ENCODE peak calls at places on chromosomes 1 and 21, in six cellular contexts. L is HEK293T, Q is upper lobe of left lung, P is cardiac muscle cell, O is GM20000, R is adrenal gland. D is an unnamed sample.
A peak's percentile ranks its signal among the peaks of the same experiment; 100 is the strongest.

GRCh38 chr1:17355898-17356297 is 16.1 kb upstream of the PADI6 start:
- DNase-seq in L (no peak), Q (no peak), P (no peak), O (no peak), R (no peak), D (no peak)

GRCh38 chr1:168824418-168824817 is 95.4 kb upstream of the DPT start:
- DNase-seq in L (no peak), Q (no peak), P (no peak), O (no peak), R (no peak), D (no peak)

GRCh38 chr1:174996474-174996873 is 3.3 kb upstream of the CACYBP start:
- DNase-seq in L (no peak), Q (no peak), P (no peak), O (no peak), R (no peak), D (no peak)

GRCh38 chr1:55534565-55535091 is 319.5 kb upstream of the USP24 start:
- DNase-seq in L (no peak), Q (no peak), P (no peak), O (no peak), R (no peak), D (no peak)

GRCh38 chr1:158204458-158204827 is 23.7 kb downstream of the CD1D start:
- DNase-seq in L (no peak), Q (no peak), P (no peak), O (no peak), R (no peak), D (no peak)

GRCh38 chr1:143735764-143736461 is 235.9 kb downstream of the FAM72C start:
- DNase-seq in L (peak; percentile 25), Q (peak; percentile 68), P (peak; percentile 25), O (no peak), R (no peak), D (peak; percentile 85)

GRCh38 chr1:185670187-185670627 is 64.0 kb upstream of the HMCN1 start:
- DNase-seq in L (no peak), Q (no peak), P (peak; percentile 74), O (no peak), R (peak; percentile 52), D (peak; percentile 38)

GRCh38 chr21:42013338-42013737 is 3.2 kb upstream of the ZBTB21 start:
- DNase-seq in L (no peak), Q (no peak), P (no peak), O (no peak), R (no peak), D (peak; percentile 15)

GRCh38 chr1:21149862-21150432 is 26.8 kb downstream of the EIF4G3 start:
- DNase-seq in L (no peak), Q (no peak), P (peak; percentile 89), O (no peak), R (no peak), D (peak; percentile 62)

GRCh38 chr1:201265771-201266170 is 17.5 kb upstream of the PKP1 start:
- DNase-seq in L (no peak), Q (no peak), P (no peak), O (no peak), R (no peak), D (no peak)

GRCh38 chr1:10704383-10704882 is 92.0 kb downstream of the CASZ1 start:
- DNase-seq in L (peak; percentile 27), Q (peak; percentile 82), P (no peak), O (no peak), R (peak; percentile 50), D (no peak)

GRCh38 chr1:53731779-53732305 is 7.1 kb downstream of the GLIS1 start:
- DNase-seq in L (no peak), Q (no peak), P (no peak), O (no peak), R (no peak), D (no peak)

GRCh38 chr1:214120951-214121350 is 133.2 kb downstream of the PROX1 start:
- DNase-seq in L (no peak), Q (no peak), P (no peak), O (no peak), R (no peak), D (no peak)

GRCh38 chr1:94876362-94876761 is 50.5 kb downstream of the CNN3 start:
- DNase-seq in L (no peak), Q (no peak), P (no peak), O (no peak), R (no peak), D (no peak)

GRCh38 chr1:237873487-237873927 is 17.2 kb downstream of the ZP4 start:
- DNase-seq in L (peak; percentile 17), Q (no peak), P (peak; percentile 28), O (no peak), R (peak; percentile 79), D (no peak)

GRCh38 chr1:13707211-13707610 is 7.2 kb downstream of the PRDM2 start:
- DNase-seq in L (no peak), Q (no peak), P (peak; percentile 48), O (no peak), R (no peak), D (no peak)

GRCh38 chr1:78743626-78744025 is 94.0 kb downstream of the IFI44 start:
- DNase-seq in L (no peak), Q (no peak), P (peak; percentile 55), O (no peak), R (no peak), D (no peak)

GRCh38 chr1:99469641-99470040 is 176.3 kb upstream of the PALMD start:
- DNase-seq in L (no peak), Q (no peak), P (no peak), O (no peak), R (no peak), D (peak; percentile 81)

D was measured in cerebellar cortex.